ENCODE peak calls at places on chromosomes 16 and 17, in ten cellular contexts. One of them, this sample, is unnamed.
A peak's percentile ranks its signal among the peaks of the same experiment; 100 is the strongest.

GRCh38 chr17:28950017-28950751 is 1.1 kb downstream of the PHF12 start:
- DNase-seq in AG04450: no peak
- DNase-seq in thoracic aorta: no peak
- DNase-seq in stomach: peak; percentile 39
- DNase-seq in upper lobe of right lung: peak; percentile 81
- DNase-seq in tibial nerve: no peak
- DNase-seq in IMR-90: peak; percentile 39
- DNase-seq in dorsolateral prefrontal cortex: no peak
- DNase-seq in fibroblast of lung: peak; percentile 58
- DNase-seq in colonic mucosa: peak; percentile 69
- DNase-seq in this sample: peak; percentile 65

GRCh38 chr16:17590711-17591654 is 120.2 kb upstream of the XYLT1 start:
- DNase-seq in dorsolateral prefrontal cortex: no peak
- DNase-seq in AG04450: no peak
- DNase-seq in upper lobe of right lung: no peak
- DNase-seq in stomach: no peak
- DNase-seq in thoracic aorta: no peak
- DNase-seq in IMR-90: no peak
- DNase-seq in colonic mucosa: no peak
- DNase-seq in fibroblast of lung: no peak
- DNase-seq in tibial nerve: no peak
- DNase-seq in this sample: no peak

GRCh38 chr17:80779336-80779735 is 212.3 kb upstream of the CHMP6 start:
- DNase-seq in fibroblast of lung: no peak
- DNase-seq in dorsolateral prefrontal cortex: no peak
- DNase-seq in tibial nerve: no peak
- DNase-seq in colonic mucosa: no peak
- DNase-seq in stomach: no peak
- DNase-seq in AG04450: no peak
- DNase-seq in IMR-90: no peak
- DNase-seq in thoracic aorta: no peak
- DNase-seq in upper lobe of right lung: no peak
- DNase-seq in this sample: peak; percentile 35

GRCh38 chr16:88431651-88432050 is 21.4 kb upstream of the ZFPM1 start:
- DNase-seq in dorsolateral prefrontal cortex: no peak
- DNase-seq in upper lobe of right lung: no peak
- DNase-seq in colonic mucosa: no peak
- DNase-seq in thoracic aorta: no peak
- DNase-seq in fibroblast of lung: no peak
- DNase-seq in IMR-90: no peak
- DNase-seq in stomach: no peak
- DNase-seq in AG04450: no peak
- DNase-seq in tibial nerve: no peak
- DNase-seq in this sample: no peak

GRCh38 chr17:75844530-75845057 is 390 bp upstream of the UNC13D start:
- DNase-seq in colonic mucosa: peak; percentile 85
- DNase-seq in IMR-90: no peak
- DNase-seq in tibial nerve: no peak
- DNase-seq in upper lobe of right lung: peak; percentile 89
- DNase-seq in thoracic aorta: no peak
- DNase-seq in stomach: peak; percentile 88
- DNase-seq in fibroblast of lung: no peak
- DNase-seq in AG04450: no peak
- DNase-seq in dorsolateral prefrontal cortex: no peak
- DNase-seq in this sample: peak; percentile 86

GRCh38 chr16:22325598-22326368 is 28.6 kb downstream of the POLR3E start:
- DNase-seq in colonic mucosa: no peak
- DNase-seq in thoracic aorta: no peak
- DNase-seq in upper lobe of right lung: peak; percentile 52
- DNase-seq in AG04450: no peak
- DNase-seq in tibial nerve: no peak
- DNase-seq in IMR-90: no peak
- DNase-seq in dorsolateral prefrontal cortex: no peak
- DNase-seq in stomach: no peak
- DNase-seq in fibroblast of lung: no peak
- DNase-seq in this sample: no peak

GRCh38 chr17:338442-339192 is 14.0 kb downstream of the RPH3AL start:
- DNase-seq in fibroblast of lung: no peak
- DNase-seq in colonic mucosa: no peak
- DNase-seq in upper lobe of right lung: peak; percentile 65
- DNase-seq in IMR-90: no peak
- DNase-seq in AG04450: no peak
- DNase-seq in stomach: peak; percentile 63
- DNase-seq in dorsolateral prefrontal cortex: peak; percentile 20
- DNase-seq in tibial nerve: no peak
- DNase-seq in thoracic aorta: no peak
- DNase-seq in this sample: peak; percentile 93

GRCh38 chr16:11138769-11139623 is 117.0 kb downstream of the SOCS1 start:
- DNase-seq in AG04450: no peak
- DNase-seq in IMR-90: peak; percentile 44
- DNase-seq in thoracic aorta: no peak
- DNase-seq in colonic mucosa: no peak
- DNase-seq in fibroblast of lung: peak; percentile 72
- DNase-seq in upper lobe of right lung: no peak
- DNase-seq in stomach: no peak
- DNase-seq in dorsolateral prefrontal cortex: no peak
- DNase-seq in tibial nerve: peak; percentile 52
- DNase-seq in this sample: no peak

GRCh38 chr16:301950-302349 is 19.0 kb downstream of the PDIA2 start:
- DNase-seq in colonic mucosa: no peak
- DNase-seq in tibial nerve: no peak
- DNase-seq in AG04450: no peak
- DNase-seq in IMR-90: no peak
- DNase-seq in thoracic aorta: no peak
- DNase-seq in fibroblast of lung: no peak
- DNase-seq in dorsolateral prefrontal cortex: no peak
- DNase-seq in upper lobe of right lung: no peak
- DNase-seq in stomach: no peak
- DNase-seq in this sample: no peak

GRCh38 chr17:75817571-75817970 is 26.6 kb downstream of the UNC13D start:
- DNase-seq in thoracic aorta: no peak
- DNase-seq in tibial nerve: no peak
- DNase-seq in AG04450: no peak
- DNase-seq in dorsolateral prefrontal cortex: no peak
- DNase-seq in IMR-90: no peak
- DNase-seq in fibroblast of lung: no peak
- DNase-seq in stomach: no peak
- DNase-seq in upper lobe of right lung: no peak
- DNase-seq in colonic mucosa: no peak
- DNase-seq in this sample: no peak

GRCh38 chr16:19609359-19609758 is 53.9 kb downstream of the VPS35L start:
- DNase-seq in dorsolateral prefrontal cortex: no peak
- DNase-seq in colonic mucosa: no peak
- DNase-seq in tibial nerve: no peak
- DNase-seq in IMR-90: no peak
- DNase-seq in upper lobe of right lung: no peak
- DNase-seq in AG04450: no peak
- DNase-seq in fibroblast of lung: no peak
- DNase-seq in thoracic aorta: no peak
- DNase-seq in stomach: no peak
- DNase-seq in this sample: no peak

GRCh38 chr17:14871921-14872320 is 393.2 kb downstream of the PMP22 start:
- DNase-seq in fibroblast of lung: peak; percentile 84
- DNase-seq in upper lobe of right lung: no peak
- DNase-seq in thoracic aorta: no peak
- DNase-seq in tibial nerve: no peak
- DNase-seq in dorsolateral prefrontal cortex: no peak
- DNase-seq in colonic mucosa: no peak
- DNase-seq in AG04450: no peak
- DNase-seq in IMR-90: peak; percentile 69
- DNase-seq in stomach: no peak
- DNase-seq in this sample: no peak

GRCh38 chr17:65660947-65661346 is 99.5 kb upstream of the AXIN2 start:
- DNase-seq in colonic mucosa: no peak
- DNase-seq in fibroblast of lung: peak; percentile 57
- DNase-seq in tibial nerve: no peak
- DNase-seq in AG04450: no peak
- DNase-seq in upper lobe of right lung: no peak
- DNase-seq in stomach: no peak
- DNase-seq in thoracic aorta: no peak
- DNase-seq in IMR-90: peak; percentile 70
- DNase-seq in dorsolateral prefrontal cortex: no peak
- DNase-seq in this sample: no peak

DNA sequence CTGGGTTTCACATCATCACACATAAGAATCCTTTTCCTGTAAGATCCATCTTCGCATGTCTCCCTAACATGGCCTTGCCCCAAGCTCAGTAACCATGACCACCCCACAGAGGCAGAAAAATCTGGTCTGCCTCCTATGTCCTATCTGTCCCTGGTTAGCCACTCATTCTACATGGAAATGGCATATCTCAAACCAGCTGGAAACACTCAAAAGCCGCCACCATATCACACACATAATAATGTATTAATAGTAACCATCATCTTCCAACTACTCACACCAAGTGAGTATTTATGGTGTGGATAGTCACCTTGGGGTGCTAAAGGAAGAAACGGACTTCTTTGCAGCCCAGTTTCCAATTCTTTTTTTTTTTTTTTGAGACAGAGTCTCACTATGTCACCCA is 11.4 kb downstream of the FAM117A start:
- DNase-seq in upper lobe of right lung: no peak
- DNase-seq in stomach: no peak
- DNase-seq in colonic mucosa: no peak
- DNase-seq in fibroblast of lung: no peak
- DNase-seq in tibial nerve: no peak
- DNase-seq in thoracic aorta: no peak
- DNase-seq in dorsolateral prefrontal cortex: no peak
- DNase-seq in AG04450: no peak
- DNase-seq in IMR-90: no peak
- DNase-seq in this sample: no peak
- H3K27ac ChIP-seq in upper lobe of right lung: no peak overlapping the region
- H3K27ac ChIP-seq in stomach: no peak overlapping the region
- H3K27ac ChIP-seq in colonic mucosa: no peak overlapping the region
- H3K27ac ChIP-seq in fibroblast of lung: no peak overlapping the region
- H3K27ac ChIP-seq in tibial nerve: no peak overlapping the region
- H3K27ac ChIP-seq in thoracic aorta: no peak overlapping the region
- H3K27ac ChIP-seq in dorsolateral prefrontal cortex: no peak overlapping the region
- H3K27ac ChIP-seq in AG04450: no peak overlapping the region
- H3K27ac ChIP-seq in IMR-90: no peak overlapping the region
- H3K27ac ChIP-seq in this sample: no peak overlapping the region

GRCh38 chr17:7483238-7484066 is 714 bp upstream of the POLR2A start:
- DNase-seq in upper lobe of right lung: peak; percentile 95
- DNase-seq in colonic mucosa: peak; percentile 93
- DNase-seq in tibial nerve: peak; percentile 99
- DNase-seq in fibroblast of lung: peak; percentile 97
- DNase-seq in dorsolateral prefrontal cortex: peak; percentile 96
- DNase-seq in AG04450: peak; percentile 78
- DNase-seq in thoracic aorta: peak; percentile 93
- DNase-seq in IMR-90: peak; percentile 93
- DNase-seq in stomach: peak; percentile 90
- DNase-seq in this sample: peak; percentile 90
- TF ChIP-seq CTCF in upper lobe of right lung: no peak
- TF ChIP-seq CTCF in colonic mucosa: no peak
- TF ChIP-seq CTCF in tibial nerve: peak; percentile 13
- TF ChIP-seq CTCF in fibroblast of lung: no peak
- TF ChIP-seq CTCF in dorsolateral prefrontal cortex: no peak
- TF ChIP-seq CTCF in AG04450: no peak
- TF ChIP-seq CTCF in thoracic aorta: no peak
- TF ChIP-seq CTCF in IMR-90: no peak
- TF ChIP-seq CTCF in stomach: no peak
- TF ChIP-seq CTCF in this sample: no peak

DNA sequence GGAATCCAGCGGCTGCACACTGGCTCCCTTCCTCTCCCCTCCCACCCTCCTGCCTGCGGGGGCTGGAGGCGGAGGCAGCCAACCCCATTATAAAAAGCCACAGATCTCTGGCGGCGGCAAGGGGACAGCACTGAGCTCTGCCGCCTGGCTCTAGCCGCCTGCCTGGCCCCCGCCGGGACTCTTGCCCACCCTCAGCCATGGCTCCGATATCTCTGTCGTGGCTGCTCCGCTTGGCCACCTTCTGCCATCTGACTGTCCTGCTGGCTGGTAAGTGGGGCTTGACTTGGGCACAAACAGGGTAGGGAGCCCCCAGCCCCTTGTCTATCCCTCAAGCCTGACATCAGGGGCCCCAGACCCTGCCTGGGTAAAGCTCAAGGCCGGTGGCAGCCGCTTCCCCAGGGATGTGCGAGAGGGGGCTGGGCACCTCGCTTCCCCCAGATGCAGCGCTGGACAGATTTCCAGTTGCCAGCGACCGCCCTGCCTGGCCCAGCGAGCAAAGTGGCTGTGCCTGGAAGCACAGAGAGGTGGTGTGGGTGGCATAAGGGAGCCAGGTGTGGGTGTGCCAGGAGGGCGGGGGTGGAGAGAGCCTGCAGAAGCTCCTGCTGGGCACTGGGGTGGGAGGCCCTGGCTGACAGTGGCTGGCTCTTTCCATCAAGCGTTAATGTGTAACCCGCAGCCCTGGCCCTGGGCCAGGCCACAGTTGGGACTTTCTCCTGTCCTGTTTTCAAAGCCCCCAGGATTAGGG is at the start of gene CX3CL1:
- DNase-seq in tibial nerve: peak; percentile 14
- DNase-seq in stomach: peak; percentile 40
- DNase-seq in dorsolateral prefrontal cortex: peak; percentile 86
- DNase-seq in thoracic aorta: no peak
- DNase-seq in upper lobe of right lung: peak; percentile 70
- DNase-seq in AG04450: no peak
- DNase-seq in colonic mucosa: peak; percentile 81
- DNase-seq in IMR-90: peak; percentile 39
- DNase-seq in fibroblast of lung: no peak
- DNase-seq in this sample: peak; percentile 93
- H3K27ac ChIP-seq in tibial nerve: peak within 1 kb of the TSS; percentile 86
- H3K27ac ChIP-seq in stomach: peak within 1 kb of the TSS; percentile 72
- H3K27ac ChIP-seq in dorsolateral prefrontal cortex: peak within 1 kb of the TSS; percentile 95
- H3K27ac ChIP-seq in thoracic aorta: peak within 1 kb of the TSS; percentile 98
- H3K27ac ChIP-seq in upper lobe of right lung: peak within 1 kb of the TSS; percentile 67
- H3K27ac ChIP-seq in AG04450: no peak within 1 kb of the TSS
- H3K27ac ChIP-seq in colonic mucosa: peak within 1 kb of the TSS; percentile 35
- H3K27ac ChIP-seq in IMR-90: no peak within 1 kb of the TSS
- H3K27ac ChIP-seq in fibroblast of lung: no peak within 1 kb of the TSS
- H3K27ac ChIP-seq in this sample: peak within 1 kb of the TSS; percentile 91

DNA sequence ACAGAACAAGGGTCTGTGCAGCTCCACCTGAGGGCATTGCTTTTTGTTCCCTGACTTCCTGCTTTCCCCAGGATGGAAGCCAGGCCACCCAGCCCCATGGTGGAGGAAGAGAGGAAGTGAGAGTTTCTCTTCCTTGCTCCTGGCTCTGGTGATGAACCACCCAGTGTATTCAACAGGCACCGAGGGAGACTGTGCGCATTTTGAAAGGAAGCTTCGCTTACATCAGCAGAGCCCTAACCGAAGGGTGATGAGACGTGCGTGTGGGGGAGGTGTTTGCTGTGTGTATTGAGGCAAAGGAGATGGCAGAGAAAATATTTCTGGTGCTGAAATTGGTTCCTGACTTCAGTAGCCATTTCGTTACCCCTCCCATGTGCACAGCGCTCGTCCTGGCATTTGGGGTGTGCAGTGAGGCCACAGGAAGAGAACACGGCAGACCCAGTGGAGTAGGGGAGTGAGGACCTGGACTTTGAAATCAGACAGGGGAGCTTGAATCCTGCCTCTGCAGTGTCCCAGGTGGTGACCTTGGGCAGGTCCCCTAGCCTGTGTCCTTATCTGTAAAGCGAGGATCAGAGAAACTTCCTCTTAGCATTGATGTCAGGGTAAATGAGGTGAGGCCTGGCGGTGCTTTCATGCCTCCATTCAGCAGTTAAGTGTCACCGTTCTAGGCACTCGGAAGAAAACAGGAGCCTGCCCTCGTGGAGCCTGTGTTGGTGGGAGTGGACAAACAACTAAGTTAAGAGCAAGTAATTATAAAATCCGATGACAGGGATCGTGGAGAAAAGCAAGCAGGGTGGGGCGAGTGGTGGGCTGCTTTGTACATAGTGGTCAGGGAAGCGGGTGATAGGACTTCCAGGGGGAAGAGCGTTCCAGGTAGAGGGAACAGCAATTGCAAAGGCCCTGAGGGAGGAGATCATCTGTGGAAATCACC is 7.4 kb downstream of the CMIP start:
- DNase-seq in colonic mucosa: peak; percentile 70
- DNase-seq in stomach: no peak
- DNase-seq in fibroblast of lung: no peak
- DNase-seq in upper lobe of right lung: no peak
- DNase-seq in tibial nerve: no peak
- DNase-seq in AG04450: no peak
- DNase-seq in thoracic aorta: no peak
- DNase-seq in dorsolateral prefrontal cortex: peak; percentile 61
- DNase-seq in IMR-90: peak; percentile 11
- DNase-seq in this sample: peak; percentile 33
- TF ChIP-seq CTCF in colonic mucosa: no peak
- TF ChIP-seq CTCF in stomach: no peak
- TF ChIP-seq CTCF in fibroblast of lung: no peak
- TF ChIP-seq CTCF in upper lobe of right lung: no peak
- TF ChIP-seq CTCF in tibial nerve: no peak
- TF ChIP-seq CTCF in AG04450: no peak
- TF ChIP-seq CTCF in thoracic aorta: no peak
- TF ChIP-seq CTCF in dorsolateral prefrontal cortex: no peak
- TF ChIP-seq CTCF in IMR-90: no peak
- TF ChIP-seq CTCF in this sample: no peak

This sample was measured in pancreas.